ENCODE peak calls at places on chromosomes 5 and 9, in seven cellular contexts. W is spleen, N is esophagus squamous epithelium, Q is breast epithelium, C is uterus, H is tibial nerve, Z is right lobe of liver. G is an unnamed sample.

GRCh38 chr9:127169507-127169883 is 47.1 kb upstream of the ANGPTL2 start:
- DNase-seq in Z (no peak), N (no peak), Q (no peak), W (no peak), H (no peak), C (no peak), G (no peak)

GRCh38 chr9:91302831-91303230 is 58.9 kb downstream of the AUH start:
- DNase-seq in C (no peak), W (no peak), Q (no peak), N (no peak), H (no peak), Z (no peak), G (peak)

GRCh38 chr5:91266184-91266705 is 116.9 kb downstream of the ARRDC3 start:
- DNase-seq in H (no peak), Q (no peak), C (no peak), W (no peak), Z (no peak), N (no peak), G (no peak)

GRCh38 chr5:149406979-149407306 is 27.9 kb upstream of the IL17B start:
- DNase-seq in N (no peak), W (no peak), Z (no peak), Q (no peak), C (no peak), H (no peak), G (no peak)

GRCh38 chr9:6884960-6885359 is 127.2 kb downstream of the KDM4C start:
- DNase-seq in H (no peak), C (no peak), W (no peak), Z (no peak), N (no peak), Q (no peak), G (no peak)

GRCh38 chr5:163408311-163408923 is 29.0 kb upstream of the CCNG1 start:
- DNase-seq in C (peak), Z (peak), H (no peak), N (no peak), W (peak), Q (peak), G (peak)

GRCh38 chr5:111472579-111472978 is 39.8 kb downstream of the STARD4 start:
- DNase-seq in Q (no peak), N (no peak), H (no peak), W (no peak), C (no peak), Z (no peak), G (no peak)

GRCh38 chr9:101486693-101487442 is 46.8 kb upstream of the RNF20 start:
- DNase-seq in H (no peak), W (peak), Z (peak), C (peak), N (no peak), Q (no peak), G (peak)

GRCh38 chr5:125703616-125704015 is 719.6 kb upstream of the GRAMD2B start:
- DNase-seq in N (no peak), C (no peak), Z (no peak), W (no peak), Q (no peak), H (no peak), G (no peak)

GRCh38 chr9:113957778-113958430 is 81.8 kb downstream of the ZNF618 start:
- DNase-seq in W (no peak), Q (no peak), Z (no peak), C (no peak), N (no peak), H (no peak), G (no peak)

GRCh38 chr5:76782444-76782843 is 36.4 kb upstream of the F2RL1 start:
- DNase-seq in W (no peak), N (no peak), Z (no peak), Q (no peak), C (no peak), H (no peak), G (no peak)

GRCh38 chr9:84620338-84620737 is 49.2 kb upstream of the NTRK2 start:
- DNase-seq in Q (no peak), N (no peak), C (no peak), H (no peak), Z (no peak), W (no peak), G (no peak)

GRCh38 chr5:59007460-59008063 is 424.7 kb downstream of the RAB3C start:
- DNase-seq in C (no peak), Q (no peak), Z (no peak), W (no peak), N (no peak), H (no peak), G (no peak)

GRCh38 chr5:22651355-22651754 is 201.8 kb downstream of the CDH12 start:
- DNase-seq in H (no peak), W (no peak), Z (no peak), Q (no peak), N (no peak), C (no peak), G (no peak)
- H3K27ac ChIP-seq in H (no peak), W (no peak), Z (no peak), Q (no peak), N (no peak), C (no peak), G (no peak)

DNA sequence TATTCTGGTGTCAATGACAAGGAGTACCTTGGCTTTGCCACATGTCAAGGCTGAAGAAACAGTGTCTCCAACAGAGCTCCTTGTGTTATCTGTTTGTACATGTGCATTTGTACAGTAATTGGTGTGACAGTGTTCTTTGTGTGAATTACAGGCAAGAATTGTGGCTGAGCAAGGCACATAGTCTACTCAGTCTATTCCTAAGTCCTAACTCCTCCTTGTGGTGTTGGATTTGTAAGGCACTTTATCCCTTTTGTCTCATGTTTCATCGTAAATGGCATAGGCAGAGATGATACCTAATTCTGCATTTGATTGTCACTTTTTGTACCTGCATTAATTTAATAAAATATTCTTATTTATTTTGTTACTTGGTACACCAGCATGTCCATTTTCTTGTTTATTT is 19.8 kb downstream of the CD274 start:
- DNase-seq in H (no peak), Z (no peak), N (no peak), W (no peak), Q (no peak), C (no peak), G (no peak)
- TF ChIP-seq POLR2A in H (no peak), Z (no peak), N (no peak), W (no peak), Q (no peak), C (no peak), G (no peak)

DNA sequence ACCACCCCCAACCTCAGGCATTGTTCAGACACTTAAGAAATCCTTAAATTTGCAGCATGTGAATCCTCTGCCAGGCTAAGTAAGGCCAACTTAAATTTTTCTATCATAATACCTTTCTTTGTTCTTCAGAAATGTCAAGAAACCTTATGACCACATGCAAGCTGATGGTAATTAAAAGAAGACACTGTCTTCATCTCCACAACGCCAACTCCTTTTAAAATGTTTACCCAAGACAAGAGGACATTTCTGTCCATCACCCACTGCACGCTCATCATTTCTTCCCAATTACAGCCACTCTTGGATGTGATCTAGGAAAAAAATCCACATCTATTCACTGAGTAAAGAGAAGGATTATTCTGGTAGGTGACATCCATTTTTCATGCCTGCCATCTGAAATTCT is 6.1 kb upstream of the IFNK start:
- DNase-seq in Z (no peak), Q (no peak), H (no peak), W (no peak), N (no peak), C (no peak), G (no peak)
- H3K4me3 ChIP-seq in Z (no peak), Q (no peak), H (no peak), W (no peak), N (no peak), C (no peak), G (no peak)

GRCh38 chr9:21690561-21690960 is 111.9 kb upstream of the MTAP start:
- DNase-seq in C (no peak), Q (no peak), N (no peak), W (no peak), Z (no peak), H (no peak), G (no peak)
- H3K27ac ChIP-seq in C (no peak), Q (no peak), N (no peak), W (no peak), Z (no peak), H (no peak), G (no peak)

GRCh38 chr9:137077010-137077747 is at the start of gene UAP1L1:
- DNase-seq in H (peak), W (peak), N (no peak), Q (no peak), C (peak), Z (peak), G (peak)
- TF ChIP-seq POLR2A in H (peak), W (no peak), N (no peak), Q (no peak), C (peak), Z (peak), G (peak)

DNA sequence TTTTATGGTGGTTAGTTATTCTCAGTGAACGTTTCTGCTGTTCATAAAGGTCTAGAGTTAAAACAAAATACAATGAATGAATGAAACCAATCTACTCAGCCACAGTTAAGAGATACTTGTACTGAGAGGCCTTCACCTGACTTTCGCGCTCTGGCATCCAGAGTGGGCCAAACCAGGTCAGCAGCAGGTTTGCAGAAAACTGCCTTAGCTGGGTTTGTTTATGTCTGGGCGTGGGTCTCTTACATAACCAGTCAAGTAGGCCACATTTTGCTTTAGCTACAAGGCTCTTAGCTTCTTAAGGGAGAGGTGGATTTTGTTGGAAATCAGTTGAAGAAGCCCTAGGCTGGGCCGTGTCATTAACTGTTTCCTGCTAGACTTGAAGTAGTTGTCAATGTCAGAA is 200.3 kb downstream of the ARHGEF28 start:
- DNase-seq in C (no peak), W (no peak), Z (no peak), Q (no peak), H (no peak), N (no peak), G (no peak)
- H3K4me3 ChIP-seq in C (no peak), W (no peak), Z (no peak), Q (no peak), H (no peak), N (no peak), G (no peak)

DNA sequence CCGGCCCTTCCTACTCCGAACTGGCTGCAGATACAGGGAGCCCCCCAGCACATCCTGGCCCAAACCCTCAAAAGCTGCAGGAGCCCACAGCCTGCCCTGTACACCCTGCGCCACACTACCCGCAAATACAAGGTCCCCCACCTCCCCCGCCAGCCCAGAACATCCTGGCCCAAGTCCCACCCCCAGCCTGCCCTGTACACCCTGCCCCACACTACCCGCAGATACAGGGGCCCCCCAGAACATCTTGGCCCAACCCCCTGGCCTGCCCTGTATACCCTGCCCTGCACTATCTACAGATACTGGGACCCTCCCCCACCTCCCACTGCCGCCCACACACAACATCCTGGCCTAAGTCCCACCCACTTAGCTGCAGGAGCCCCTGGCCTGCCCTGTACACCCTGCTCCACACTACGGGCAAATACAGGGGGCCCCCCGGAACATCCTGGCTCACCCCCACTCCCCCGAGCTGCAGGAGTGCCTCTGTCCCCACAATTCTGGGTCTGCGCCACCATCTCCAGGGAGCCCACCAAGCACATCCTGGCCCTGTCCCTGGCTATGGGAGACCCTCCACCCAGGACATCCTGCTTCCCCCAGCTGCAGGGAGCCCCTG is 8.3 kb downstream of the LPCAT1 start:
- DNase-seq in N (no peak), H (peak), C (peak), W (peak), Z (peak), Q (no peak), G (no peak)
- H3K27ac ChIP-seq in N (no peak), H (no peak), C (no peak), W (peak), Z (no peak), Q (no peak), G (no peak)

G was measured in adrenal gland.